ENCODE peak calls at places on chromosomes 7 and 10, in seven cellular contexts. V, R, I, J, X, N and T are unnamed samples.

GRCh38 chr10:30034433-30035137 is 24.8 kb downstream of the JCAD start:
- DNase-seq in J (no peak), V (no peak), N (no peak), I (no peak), X (no peak), R (no peak), T (no peak)

GRCh38 chr7:41316410-41316809 is 386.5 kb downstream of the INHBA start:
- DNase-seq in I (no peak), J (no peak), N (no peak), R (peak), V (no peak), X (no peak), T (no peak)

GRCh38 chr10:3236644-3237043 is 64.1 kb upstream of the PITRM1 start:
- DNase-seq in N (no peak), I (no peak), X (no peak), R (no peak), V (no peak), J (no peak), T (no peak)

GRCh38 chr7:44772867-44773266 is 23.6 kb upstream of the PPIA start:
- DNase-seq in N (no peak), V (no peak), J (no peak), X (no peak), R (no peak), I (no peak), T (no peak)

GRCh38 chr10:133359554-133359971 is 1.7 kb upstream of the FUOM start:
- DNase-seq in N (peak), R (peak), I (no peak), J (no peak), X (no peak), V (peak), T (no peak)

GRCh38 chr7:150806454-150806853 is 5.9 kb downstream of the TMEM176A start:
- DNase-seq in N (no peak), R (no peak), V (no peak), X (no peak), J (no peak), I (no peak), T (no peak)

GRCh38 chr10:43225787-43226153 is 41.1 kb downstream of the RASGEF1A start:
- DNase-seq in J (peak), N (no peak), R (no peak), I (peak), X (peak), V (no peak), T (no peak)

GRCh38 chr10:78864761-78865517 is 203.8 kb upstream of the ZMIZ1 start:
- DNase-seq in J (no peak), V (no peak), R (no peak), N (no peak), X (no peak), I (no peak), T (no peak)

GRCh38 chr10:98619446-98619845 is 172.7 kb upstream of the HPS1 start:
- DNase-seq in I (no peak), R (no peak), J (no peak), V (no peak), N (no peak), X (no peak), T (no peak)

GRCh38 chr10:50590935-50591334 is 32.8 kb downstream of the SGMS1 start:
- DNase-seq in X (no peak), N (no peak), I (no peak), J (no peak), R (no peak), V (no peak), T (no peak)

GRCh38 chr7:46173526-46174191 is 252.6 kb upstream of the IGFBP3 start:
- DNase-seq in X (no peak), R (no peak), J (no peak), N (no peak), V (no peak), I (peak), T (no peak)